ENCODE peak calls at places on chromosome 18, in eight cellular contexts. One of them, this sample, is unnamed.

GRCh38 chr18:56330381-56331115 is 307.8 kb downstream of the TXNL1 start:
- DNase-seq in transverse colon: no peak
- DNase-seq in HepG2: no peak
- DNase-seq in thyroid gland: no peak
- DNase-seq in sigmoid colon: no peak
- DNase-seq in lower leg skin: no peak
- DNase-seq in body of pancreas: no peak
- DNase-seq in prostate gland: no peak
- DNase-seq in this sample: no peak

GRCh38 chr18:42275949-42276730 is 321.1 kb downstream of the PIK3C3 start:
- DNase-seq in transverse colon: peak; percentile 36
- DNase-seq in HepG2: no peak
- DNase-seq in thyroid gland: no peak
- DNase-seq in sigmoid colon: no peak
- DNase-seq in lower leg skin: no peak
- DNase-seq in body of pancreas: no peak
- DNase-seq in prostate gland: no peak
- DNase-seq in this sample: no peak

GRCh38 chr18:76518543-76519155 is 23.6 kb upstream of the ZNF516 start:
- DNase-seq in transverse colon: peak; percentile 20
- DNase-seq in HepG2: no peak
- DNase-seq in thyroid gland: peak; percentile 17
- DNase-seq in sigmoid colon: no peak
- DNase-seq in lower leg skin: no peak
- DNase-seq in body of pancreas: peak; percentile 28
- DNase-seq in prostate gland: no peak
- DNase-seq in this sample: peak; percentile 32

GRCh38 chr18:48902856-48903601 is 47.7 kb downstream of the SMAD7 start:
- DNase-seq in transverse colon: no peak
- DNase-seq in HepG2: peak; percentile 67
- DNase-seq in thyroid gland: peak; percentile 24
- DNase-seq in sigmoid colon: peak; percentile 70
- DNase-seq in lower leg skin: peak; percentile 39
- DNase-seq in body of pancreas: peak; percentile 71
- DNase-seq in prostate gland: no peak
- DNase-seq in this sample: no peak

GRCh38 chr18:68121826-68122225 is 593.1 kb downstream of the TMX3 start:
- DNase-seq in transverse colon: no peak
- DNase-seq in HepG2: no peak
- DNase-seq in thyroid gland: no peak
- DNase-seq in sigmoid colon: no peak
- DNase-seq in lower leg skin: no peak
- DNase-seq in body of pancreas: no peak
- DNase-seq in prostate gland: no peak
- DNase-seq in this sample: no peak

GRCh38 chr18:44180683-44181082 is 500.0 kb upstream of the SETBP1 start:
- DNase-seq in transverse colon: no peak
- DNase-seq in HepG2: no peak
- DNase-seq in thyroid gland: no peak
- DNase-seq in sigmoid colon: no peak
- DNase-seq in lower leg skin: no peak
- DNase-seq in body of pancreas: no peak
- DNase-seq in prostate gland: no peak
- DNase-seq in this sample: no peak

GRCh38 chr18:78499586-78499985 is 480.0 kb upstream of the SALL3 start:
- DNase-seq in transverse colon: no peak
- DNase-seq in HepG2: no peak
- DNase-seq in thyroid gland: no peak
- DNase-seq in sigmoid colon: no peak
- DNase-seq in lower leg skin: no peak
- DNase-seq in body of pancreas: no peak
- DNase-seq in prostate gland: no peak
- DNase-seq in this sample: no peak

GRCh38 chr18:40687401-40687800 is 1267.6 kb upstream of the PIK3C3 start:
- DNase-seq in transverse colon: no peak
- DNase-seq in HepG2: no peak
- DNase-seq in thyroid gland: no peak
- DNase-seq in sigmoid colon: no peak
- DNase-seq in lower leg skin: no peak
- DNase-seq in body of pancreas: no peak
- DNase-seq in prostate gland: no peak
- DNase-seq in this sample: no peak

GRCh38 chr18:22687892-22688680 is 245.0 kb upstream of the RBBP8 start:
- DNase-seq in transverse colon: no peak
- DNase-seq in HepG2: no peak
- DNase-seq in thyroid gland: no peak
- DNase-seq in sigmoid colon: no peak
- DNase-seq in lower leg skin: no peak
- DNase-seq in body of pancreas: no peak
- DNase-seq in prostate gland: no peak
- DNase-seq in this sample: no peak

GRCh38 chr18:62566199-62566598 is 43.4 kb downstream of the ZCCHC2 start:
- DNase-seq in transverse colon: peak; percentile 32
- DNase-seq in HepG2: peak; percentile 27
- DNase-seq in thyroid gland: peak; percentile 19
- DNase-seq in sigmoid colon: no peak
- DNase-seq in lower leg skin: peak; percentile 47
- DNase-seq in body of pancreas: peak; percentile 56
- DNase-seq in prostate gland: peak; percentile 32
- DNase-seq in this sample: peak; percentile 73

GRCh38 chr18:48123324-48123723 is 192.9 kb upstream of the SMAD2 start:
- DNase-seq in transverse colon: no peak
- DNase-seq in HepG2: no peak
- DNase-seq in thyroid gland: peak; percentile 48
- DNase-seq in sigmoid colon: peak; percentile 30
- DNase-seq in lower leg skin: no peak
- DNase-seq in body of pancreas: no peak
- DNase-seq in prostate gland: no peak
- DNase-seq in this sample: no peak

GRCh38 chr18:25974630-25975077 is 115.8 kb downstream of the SS18 start:
- DNase-seq in transverse colon: no peak
- DNase-seq in HepG2: no peak
- DNase-seq in thyroid gland: no peak
- DNase-seq in sigmoid colon: no peak
- DNase-seq in lower leg skin: no peak
- DNase-seq in body of pancreas: no peak
- DNase-seq in prostate gland: no peak
- DNase-seq in this sample: peak; percentile 64

GRCh38 chr18:27668126-27668525 is 483.0 kb upstream of the CHST9 start:
- DNase-seq in transverse colon: no peak
- DNase-seq in HepG2: no peak
- DNase-seq in thyroid gland: no peak
- DNase-seq in sigmoid colon: no peak
- DNase-seq in lower leg skin: no peak
- DNase-seq in body of pancreas: no peak
- DNase-seq in prostate gland: no peak
- DNase-seq in this sample: no peak

GRCh38 chr18:26703170-26703933 is 155.0 kb upstream of the KCTD1 start:
- DNase-seq in transverse colon: peak; percentile 32
- DNase-seq in HepG2: no peak
- DNase-seq in thyroid gland: peak; percentile 43
- DNase-seq in sigmoid colon: no peak
- DNase-seq in lower leg skin: no peak
- DNase-seq in body of pancreas: peak; percentile 22
- DNase-seq in prostate gland: no peak
- DNase-seq in this sample: no peak

GRCh38 chr18:76436342-76436741 is 58.7 kb downstream of the ZNF516 start:
- DNase-seq in transverse colon: no peak
- DNase-seq in HepG2: no peak
- DNase-seq in thyroid gland: no peak
- DNase-seq in sigmoid colon: peak; percentile 62
- DNase-seq in lower leg skin: no peak
- DNase-seq in body of pancreas: no peak
- DNase-seq in prostate gland: no peak
- DNase-seq in this sample: no peak

GRCh38 chr18:2903006-2903405 is 56.2 kb downstream of the EMILIN2 start:
- DNase-seq in transverse colon: peak; percentile 34
- DNase-seq in HepG2: no peak
- DNase-seq in thyroid gland: peak; percentile 49
- DNase-seq in sigmoid colon: peak; percentile 86
- DNase-seq in lower leg skin: no peak
- DNase-seq in body of pancreas: no peak
- DNase-seq in prostate gland: no peak
- DNase-seq in this sample: peak; percentile 85

GRCh38 chr18:45212186-45213039 is 402.9 kb upstream of the SLC14A2 start:
- DNase-seq in transverse colon: peak; percentile 89
- DNase-seq in HepG2: peak; percentile 59
- DNase-seq in thyroid gland: peak; percentile 87
- DNase-seq in sigmoid colon: peak; percentile 90
- DNase-seq in lower leg skin: peak; percentile 80
- DNase-seq in body of pancreas: peak; percentile 90
- DNase-seq in prostate gland: peak; percentile 79
- DNase-seq in this sample: peak; percentile 89

GRCh38 chr18:39296293-39296888 is 1730.8 kb upstream of the CELF4 start:
- DNase-seq in transverse colon: no peak
- DNase-seq in HepG2: no peak
- DNase-seq in thyroid gland: no peak
- DNase-seq in sigmoid colon: no peak
- DNase-seq in lower leg skin: no peak
- DNase-seq in body of pancreas: no peak
- DNase-seq in prostate gland: no peak
- DNase-seq in this sample: no peak

GRCh38 chr18:80210312-80211083 is 36.8 kb downstream of the PARD6G start:
- DNase-seq in transverse colon: no peak
- DNase-seq in HepG2: peak; percentile 54
- DNase-seq in thyroid gland: peak; percentile 75
- DNase-seq in sigmoid colon: peak; percentile 11
- DNase-seq in lower leg skin: peak; percentile 13
- DNase-seq in body of pancreas: no peak
- DNase-seq in prostate gland: no peak
- DNase-seq in this sample: no peak

GRCh38 chr18:66603941-66604627 is at the start of gene CDH19:
- DNase-seq in transverse colon: no peak
- DNase-seq in HepG2: peak; percentile 0
- DNase-seq in thyroid gland: no peak
- DNase-seq in sigmoid colon: no peak
- DNase-seq in lower leg skin: no peak
- DNase-seq in body of pancreas: no peak
- DNase-seq in prostate gland: no peak
- DNase-seq in this sample: no peak

GRCh38 chr18:22188551-22189267 is 19.3 kb downstream of the GATA6 start:
- DNase-seq in transverse colon: no peak
- DNase-seq in HepG2: no peak
- DNase-seq in thyroid gland: no peak
- DNase-seq in sigmoid colon: no peak
- DNase-seq in lower leg skin: no peak
- DNase-seq in body of pancreas: peak; percentile 57
- DNase-seq in prostate gland: no peak
- DNase-seq in this sample: no peak

DNA sequence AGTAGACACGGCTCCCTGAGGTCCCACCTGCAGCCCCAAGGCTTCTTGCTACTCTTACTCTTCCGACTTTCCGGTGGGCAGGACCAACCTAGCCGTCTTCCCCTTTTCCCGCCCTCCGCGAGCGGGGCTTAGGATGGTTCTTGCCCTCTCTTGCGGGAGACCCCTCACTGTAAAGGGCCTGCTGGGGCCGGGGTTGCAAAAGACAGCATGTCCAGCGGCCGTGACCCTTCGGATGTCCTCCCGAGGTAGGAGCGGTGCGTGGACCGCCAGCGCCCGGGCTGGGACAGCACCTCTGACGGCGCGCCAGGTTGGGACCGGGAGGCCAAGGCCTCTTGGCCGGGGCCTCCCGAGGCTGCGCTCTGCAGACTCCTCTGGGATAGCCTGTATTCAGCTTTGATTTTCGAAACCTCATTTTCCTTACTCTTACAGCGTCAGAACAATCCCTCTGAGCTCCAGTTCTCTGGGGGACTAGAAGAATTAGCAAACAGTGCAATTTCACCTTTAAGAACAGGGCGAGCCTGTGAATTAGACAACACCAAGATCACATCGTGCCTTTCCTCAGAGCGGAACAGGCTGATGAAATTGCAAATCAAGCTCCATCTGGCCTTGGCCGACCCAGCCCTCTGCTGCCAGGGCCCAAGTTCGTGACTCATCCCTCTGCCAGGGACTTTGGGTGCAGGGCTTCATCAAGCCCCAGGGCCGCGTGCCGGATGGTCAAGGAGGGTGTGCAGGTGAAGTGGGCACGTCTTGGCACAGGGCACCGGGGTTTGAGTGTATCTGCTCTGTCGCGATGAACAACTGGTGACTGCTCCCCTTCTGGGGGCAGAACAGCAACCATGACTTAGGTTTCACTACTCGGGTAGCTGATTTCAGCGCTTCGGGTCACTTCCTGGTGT is 777 bp downstream of the MOCOS start:
- DNase-seq in transverse colon: no peak
- DNase-seq in HepG2: peak; percentile 52
- DNase-seq in thyroid gland: no peak
- DNase-seq in sigmoid colon: no peak
- DNase-seq in lower leg skin: peak; percentile 31
- DNase-seq in body of pancreas: no peak
- DNase-seq in prostate gland: no peak
- DNase-seq in this sample: peak; percentile 84
- TF ChIP-seq POLR2A in transverse colon: no peak
- TF ChIP-seq POLR2A in HepG2: no peak
- TF ChIP-seq POLR2A in thyroid gland: no peak
- TF ChIP-seq POLR2A in sigmoid colon: no peak
- TF ChIP-seq POLR2A in lower leg skin: no peak
- TF ChIP-seq POLR2A in body of pancreas: no peak
- TF ChIP-seq POLR2A in prostate gland: no peak
- TF ChIP-seq POLR2A in this sample: no peak

GRCh38 chr18:11981383-11981632 is at the start of gene IMPA2:
- DNase-seq in transverse colon: no peak
- DNase-seq in HepG2: no peak
- DNase-seq in thyroid gland: no peak
- DNase-seq in sigmoid colon: no peak
- DNase-seq in lower leg skin: no peak
- DNase-seq in body of pancreas: no peak
- DNase-seq in prostate gland: no peak
- DNase-seq in this sample: no peak
- TF ChIP-seq POLR2A in transverse colon: peak; percentile 93
- TF ChIP-seq POLR2A in HepG2: peak; percentile 85
- TF ChIP-seq POLR2A in thyroid gland: peak; percentile 82
- TF ChIP-seq POLR2A in sigmoid colon: no peak
- TF ChIP-seq POLR2A in lower leg skin: peak; percentile 44
- TF ChIP-seq POLR2A in body of pancreas: peak; percentile 85
- TF ChIP-seq POLR2A in prostate gland: peak; percentile 79
- TF ChIP-seq POLR2A in this sample: no peak

GRCh38 chr18:74498712-74499629 is 2.8 kb downstream of the CNDP2 start:
- DNase-seq in transverse colon: peak; percentile 71
- DNase-seq in HepG2: no peak
- DNase-seq in thyroid gland: peak; percentile 92
- DNase-seq in sigmoid colon: peak; percentile 59
- DNase-seq in lower leg skin: peak; percentile 49
- DNase-seq in body of pancreas: peak; percentile 70
- DNase-seq in prostate gland: no peak
- DNase-seq in this sample: peak; percentile 70
- TF ChIP-seq POLR2A in transverse colon: no peak
- TF ChIP-seq POLR2A in HepG2: no peak
- TF ChIP-seq POLR2A in thyroid gland: peak; percentile 48
- TF ChIP-seq POLR2A in sigmoid colon: no peak
- TF ChIP-seq POLR2A in lower leg skin: no peak
- TF ChIP-seq POLR2A in body of pancreas: no peak
- TF ChIP-seq POLR2A in prostate gland: no peak
- TF ChIP-seq POLR2A in this sample: no peak

GRCh38 chr18:74519320-74520095 is 14.8 kb upstream of the CNDP1 start:
- DNase-seq in transverse colon: no peak
- DNase-seq in HepG2: no peak
- DNase-seq in thyroid gland: no peak
- DNase-seq in sigmoid colon: peak; percentile 59
- DNase-seq in lower leg skin: no peak
- DNase-seq in body of pancreas: no peak
- DNase-seq in prostate gland: no peak
- DNase-seq in this sample: no peak
- TF ChIP-seq POLR2A in transverse colon: no peak
- TF ChIP-seq POLR2A in HepG2: no peak
- TF ChIP-seq POLR2A in thyroid gland: no peak
- TF ChIP-seq POLR2A in sigmoid colon: no peak
- TF ChIP-seq POLR2A in lower leg skin: no peak
- TF ChIP-seq POLR2A in body of pancreas: no peak
- TF ChIP-seq POLR2A in prostate gland: no peak
- TF ChIP-seq POLR2A in this sample: no peak

GRCh38 chr18:12287684-12288405 is 20.2 kb upstream of the TUBB6 start:
- DNase-seq in transverse colon: peak; percentile 81
- DNase-seq in HepG2: peak; percentile 23
- DNase-seq in thyroid gland: peak; percentile 87
- DNase-seq in sigmoid colon: peak; percentile 93
- DNase-seq in lower leg skin: peak; percentile 76
- DNase-seq in body of pancreas: peak; percentile 73
- DNase-seq in prostate gland: peak; percentile 47
- DNase-seq in this sample: peak; percentile 79
- TF ChIP-seq POLR2A in transverse colon: peak; percentile 24
- TF ChIP-seq POLR2A in HepG2: no peak
- TF ChIP-seq POLR2A in thyroid gland: peak; percentile 62
- TF ChIP-seq POLR2A in sigmoid colon: peak; percentile 38
- TF ChIP-seq POLR2A in lower leg skin: no peak
- TF ChIP-seq POLR2A in body of pancreas: peak; percentile 22
- TF ChIP-seq POLR2A in prostate gland: peak; percentile 63
- TF ChIP-seq POLR2A in this sample: no peak

This sample was measured in erythroblast.